ENCODE peak calls at places on chromosome 12, in five cellular contexts. One of them, this sample, is unnamed.

GRCh38 chr12:53046655-53047220 is 3.1 kb upstream of the TNS2 start:
- DNase-seq in epithelial cell of prostate: no peak
- DNase-seq in stimulated activated CD8-positive, alpha-beta memory T cell treated with anti-CD3 and anti-CD28 coated beads, Interleukin-2, amount 100 ng/mL, for 1 hour: peak
- DNase-seq in activated CD8-positive, alpha-beta T cell treated with anti-CD3 and anti-CD28 coated beads for 36 hours: peak
- DNase-seq in nucleus accumbens: peak
- DNase-seq in this sample: peak

GRCh38 chr12:58557156-58557555 is 363.1 kb downstream of the LRIG3 start:
- DNase-seq in epithelial cell of prostate: no peak
- DNase-seq in stimulated activated CD8-positive, alpha-beta memory T cell treated with anti-CD3 and anti-CD28 coated beads, Interleukin-2, amount 100 ng/mL, for 1 hour: no peak
- DNase-seq in activated CD8-positive, alpha-beta T cell treated with anti-CD3 and anti-CD28 coated beads for 36 hours: no peak
- DNase-seq in nucleus accumbens: no peak
- DNase-seq in this sample: no peak

GRCh38 chr12:104190641-104191176 is 24.9 kb upstream of the TXNRD1 start:
- DNase-seq in epithelial cell of prostate: no peak
- DNase-seq in stimulated activated CD8-positive, alpha-beta memory T cell treated with anti-CD3 and anti-CD28 coated beads, Interleukin-2, amount 100 ng/mL, for 1 hour: no peak
- DNase-seq in activated CD8-positive, alpha-beta T cell treated with anti-CD3 and anti-CD28 coated beads for 36 hours: no peak
- DNase-seq in nucleus accumbens: no peak
- DNase-seq in this sample: no peak

GRCh38 chr12:110073049-110073831 is 24.9 kb upstream of the C12orf76 start:
- DNase-seq in epithelial cell of prostate: no peak
- DNase-seq in stimulated activated CD8-positive, alpha-beta memory T cell treated with anti-CD3 and anti-CD28 coated beads, Interleukin-2, amount 100 ng/mL, for 1 hour: no peak
- DNase-seq in activated CD8-positive, alpha-beta T cell treated with anti-CD3 and anti-CD28 coated beads for 36 hours: peak
- DNase-seq in nucleus accumbens: peak
- DNase-seq in this sample: peak

GRCh38 chr12:28216016-28216415 is 25.8 kb downstream of the CCDC91 start:
- DNase-seq in epithelial cell of prostate: no peak
- DNase-seq in stimulated activated CD8-positive, alpha-beta memory T cell treated with anti-CD3 and anti-CD28 coated beads, Interleukin-2, amount 100 ng/mL, for 1 hour: no peak
- DNase-seq in activated CD8-positive, alpha-beta T cell treated with anti-CD3 and anti-CD28 coated beads for 36 hours: no peak
- DNase-seq in nucleus accumbens: no peak
- DNase-seq in this sample: no peak

GRCh38 chr12:85244561-85244960 is 35.5 kb upstream of the ALX1 start:
- DNase-seq in epithelial cell of prostate: no peak
- DNase-seq in stimulated activated CD8-positive, alpha-beta memory T cell treated with anti-CD3 and anti-CD28 coated beads, Interleukin-2, amount 100 ng/mL, for 1 hour: no peak
- DNase-seq in activated CD8-positive, alpha-beta T cell treated with anti-CD3 and anti-CD28 coated beads for 36 hours: no peak
- DNase-seq in nucleus accumbens: no peak
- DNase-seq in this sample: no peak

GRCh38 chr12:131897276-131897675 is 2.9 kb downstream of the ULK1 start:
- DNase-seq in epithelial cell of prostate: no peak
- DNase-seq in stimulated activated CD8-positive, alpha-beta memory T cell treated with anti-CD3 and anti-CD28 coated beads, Interleukin-2, amount 100 ng/mL, for 1 hour: no peak
- DNase-seq in activated CD8-positive, alpha-beta T cell treated with anti-CD3 and anti-CD28 coated beads for 36 hours: no peak
- DNase-seq in nucleus accumbens: no peak
- DNase-seq in this sample: no peak

GRCh38 chr12:132342828-132343227 is 13.4 kb upstream of the GALNT9 start:
- DNase-seq in epithelial cell of prostate: no peak
- DNase-seq in stimulated activated CD8-positive, alpha-beta memory T cell treated with anti-CD3 and anti-CD28 coated beads, Interleukin-2, amount 100 ng/mL, for 1 hour: no peak
- DNase-seq in activated CD8-positive, alpha-beta T cell treated with anti-CD3 and anti-CD28 coated beads for 36 hours: no peak
- DNase-seq in nucleus accumbens: no peak
- DNase-seq in this sample: no peak

GRCh38 chr12:90940872-90941499 is 14.0 kb downstream of the CCER1 start:
- DNase-seq in epithelial cell of prostate: no peak
- DNase-seq in stimulated activated CD8-positive, alpha-beta memory T cell treated with anti-CD3 and anti-CD28 coated beads, Interleukin-2, amount 100 ng/mL, for 1 hour: no peak
- DNase-seq in activated CD8-positive, alpha-beta T cell treated with anti-CD3 and anti-CD28 coated beads for 36 hours: no peak
- DNase-seq in nucleus accumbens: no peak
- DNase-seq in this sample: no peak

GRCh38 chr12:47811070-47811391 is 8.7 kb downstream of the HDAC7 start:
- DNase-seq in epithelial cell of prostate: no peak
- DNase-seq in stimulated activated CD8-positive, alpha-beta memory T cell treated with anti-CD3 and anti-CD28 coated beads, Interleukin-2, amount 100 ng/mL, for 1 hour: no peak
- DNase-seq in activated CD8-positive, alpha-beta T cell treated with anti-CD3 and anti-CD28 coated beads for 36 hours: no peak
- DNase-seq in nucleus accumbens: no peak
- DNase-seq in this sample: no peak

GRCh38 chr12:79164890-79165289 is 300.3 kb downstream of the SYT1 start:
- DNase-seq in epithelial cell of prostate: no peak
- DNase-seq in stimulated activated CD8-positive, alpha-beta memory T cell treated with anti-CD3 and anti-CD28 coated beads, Interleukin-2, amount 100 ng/mL, for 1 hour: no peak
- DNase-seq in activated CD8-positive, alpha-beta T cell treated with anti-CD3 and anti-CD28 coated beads for 36 hours: no peak
- DNase-seq in nucleus accumbens: no peak
- DNase-seq in this sample: no peak

GRCh38 chr12:70691018-70691672 is 53.9 kb upstream of the PTPRB start:
- DNase-seq in epithelial cell of prostate: no peak
- DNase-seq in stimulated activated CD8-positive, alpha-beta memory T cell treated with anti-CD3 and anti-CD28 coated beads, Interleukin-2, amount 100 ng/mL, for 1 hour: no peak
- DNase-seq in activated CD8-positive, alpha-beta T cell treated with anti-CD3 and anti-CD28 coated beads for 36 hours: no peak
- DNase-seq in nucleus accumbens: no peak
- DNase-seq in this sample: no peak

GRCh38 chr12:120586216-120586615 is 5.0 kb upstream of the POP5 start:
- DNase-seq in epithelial cell of prostate: no peak
- DNase-seq in stimulated activated CD8-positive, alpha-beta memory T cell treated with anti-CD3 and anti-CD28 coated beads, Interleukin-2, amount 100 ng/mL, for 1 hour: no peak
- DNase-seq in activated CD8-positive, alpha-beta T cell treated with anti-CD3 and anti-CD28 coated beads for 36 hours: no peak
- DNase-seq in nucleus accumbens: no peak
- DNase-seq in this sample: no peak

GRCh38 chr12:98416845-98417244 is 98.5 kb upstream of the TMPO start:
- DNase-seq in epithelial cell of prostate: no peak
- DNase-seq in stimulated activated CD8-positive, alpha-beta memory T cell treated with anti-CD3 and anti-CD28 coated beads, Interleukin-2, amount 100 ng/mL, for 1 hour: no peak
- DNase-seq in activated CD8-positive, alpha-beta T cell treated with anti-CD3 and anti-CD28 coated beads for 36 hours: no peak
- DNase-seq in nucleus accumbens: no peak
- DNase-seq in this sample: no peak

GRCh38 chr12:62484234-62484633 is 17.6 kb downstream of the MON2 start:
- DNase-seq in epithelial cell of prostate: no peak
- DNase-seq in stimulated activated CD8-positive, alpha-beta memory T cell treated with anti-CD3 and anti-CD28 coated beads, Interleukin-2, amount 100 ng/mL, for 1 hour: no peak
- DNase-seq in activated CD8-positive, alpha-beta T cell treated with anti-CD3 and anti-CD28 coated beads for 36 hours: no peak
- DNase-seq in nucleus accumbens: no peak
- DNase-seq in this sample: no peak

GRCh38 chr12:122847921-122848421 is 12.7 kb downstream of the HIP1R start:
- DNase-seq in epithelial cell of prostate: no peak
- DNase-seq in stimulated activated CD8-positive, alpha-beta memory T cell treated with anti-CD3 and anti-CD28 coated beads, Interleukin-2, amount 100 ng/mL, for 1 hour: no peak
- DNase-seq in activated CD8-positive, alpha-beta T cell treated with anti-CD3 and anti-CD28 coated beads for 36 hours: no peak
- DNase-seq in nucleus accumbens: peak
- DNase-seq in this sample: peak

GRCh38 chr12:46786774-46787173 is 39.0 kb downstream of the SLC38A4 start:
- DNase-seq in epithelial cell of prostate: peak
- DNase-seq in stimulated activated CD8-positive, alpha-beta memory T cell treated with anti-CD3 and anti-CD28 coated beads, Interleukin-2, amount 100 ng/mL, for 1 hour: no peak
- DNase-seq in activated CD8-positive, alpha-beta T cell treated with anti-CD3 and anti-CD28 coated beads for 36 hours: no peak
- DNase-seq in nucleus accumbens: no peak
- DNase-seq in this sample: no peak

GRCh38 chr12:3745152-3745551 is 7.8 kb downstream of the CRACR2A start:
- DNase-seq in epithelial cell of prostate: no peak
- DNase-seq in stimulated activated CD8-positive, alpha-beta memory T cell treated with anti-CD3 and anti-CD28 coated beads, Interleukin-2, amount 100 ng/mL, for 1 hour: no peak
- DNase-seq in activated CD8-positive, alpha-beta T cell treated with anti-CD3 and anti-CD28 coated beads for 36 hours: no peak
- DNase-seq in nucleus accumbens: no peak
- DNase-seq in this sample: no peak

This sample was measured in globus pallidus.